ENCODE peak calls at places on chromosomes 3 and 15, in eight cellular contexts. L is transverse colon, H is spleen, K is left ventricle myocardium inferior, W is right cardiac atrium, P is right lobe of liver, U is aorta, M is IMR-90. Z is an unnamed sample. For H3K27me3, the result is how much of the 10 kb centered on the place peaks cover.

GRCh38 chr3:125054436-125055164 is 1.2 kb downstream of the HEG1 start:
- DNase-seq in K (no peak), H (peak), M (peak), U (no peak), P (peak), L (no peak), W (no peak), Z (no peak)

GRCh38 chr3:149245738-149246451 is 24.3 kb upstream of the CP start:
- DNase-seq in W (no peak), K (no peak), H (no peak), U (no peak), P (no peak), M (peak), L (no peak), Z (no peak)

GRCh38 chr3:18499256-18499655 is 74.1 kb upstream of the SATB1 start:
- DNase-seq in L (no peak), K (no peak), M (no peak), U (no peak), H (peak), W (no peak), P (no peak), Z (no peak)

GRCh38 chr3:160038862-160039562 is 50.4 kb downstream of the IL12A start:
- DNase-seq in W (peak), K (no peak), L (no peak), M (no peak), U (no peak), P (no peak), H (peak), Z (no peak)

GRCh38 chr3:128278761-128279593 is 125.7 kb downstream of the EEFSEC start:
- DNase-seq in W (peak), H (peak), L (peak), P (no peak), M (peak), K (peak), U (peak), Z (no peak)

GRCh38 chr3:195717852-195718476 is 2.8 kb upstream of the MUC20 start:
- DNase-seq in M (no peak), K (no peak), U (no peak), P (no peak), W (no peak), H (no peak), L (no peak), Z (no peak)

GRCh38 chr15:25903024-25903581 is 40.0 kb upstream of the ATP10A start:
- DNase-seq in H (no peak), W (no peak), L (no peak), U (no peak), M (peak), K (no peak), P (no peak), Z (no peak)

GRCh38 chr3:151559736-151560135 is 98.9 kb upstream of the IGSF10 start:
- DNase-seq in M (no peak), K (no peak), P (no peak), H (no peak), L (no peak), U (no peak), W (no peak), Z (no peak)

GRCh38 chr3:15633159-15633558 is 31.6 kb downstream of the BTD start:
- DNase-seq in H (no peak), L (no peak), W (no peak), M (no peak), P (no peak), U (no peak), K (no peak), Z (no peak)

GRCh38 chr3:194745427-194746184 is 59.9 kb downstream of the FAM43A start:
- DNase-seq in W (no peak), M (no peak), U (no peak), L (no peak), H (no peak), K (no peak), P (no peak), Z (no peak)

GRCh38 chr3:116614795-116615362 is 94.7 kb upstream of the TUSC7 start:
- DNase-seq in H (no peak), U (no peak), K (no peak), L (no peak), M (peak), W (no peak), P (no peak), Z (no peak)

GRCh38 chr3:4722103-4722502 is 229.0 kb downstream of the ITPR1 start:
- DNase-seq in H (no peak), L (peak), W (peak), U (no peak), P (peak), K (no peak), M (peak), Z (no peak)

GRCh38 chr15:69042531-69042930 is 28.0 kb downstream of the NOX5 start:
- DNase-seq in W (no peak), U (no peak), L (no peak), P (no peak), M (no peak), H (no peak), K (no peak), Z (no peak)

GRCh38 chr15:64905119-64905831 is 6.4 kb upstream of the ANKDD1A start:
- DNase-seq in K (peak), L (peak), P (peak), H (peak), M (peak), U (peak), W (peak), Z (peak)

GRCh38 chr15:78103406-78104118 is 11.2 kb downstream of the SH2D7 start:
- DNase-seq in P (peak), L (peak), W (no peak), H (peak), U (peak), M (no peak), K (peak), Z (peak)

GRCh38 chr3:115292131-115292530 is 145.0 kb upstream of the ZBTB20 start:
- DNase-seq in M (no peak), L (no peak), U (no peak), H (no peak), P (no peak), W (no peak), K (no peak), Z (no peak)

GRCh38 chr3:4814302-4814903 is 164.8 kb upstream of the BHLHE40 start:
- DNase-seq in W (peak), L (no peak), P (peak), H (peak), U (no peak), K (peak), M (no peak), Z (no peak)

GRCh38 chr3:157785071-157785826 is 282.0 kb upstream of the VEPH1 start:
- DNase-seq in K (no peak), H (no peak), L (no peak), W (no peak), U (no peak), M (peak), P (no peak), Z (no peak)

GRCh38 chr15:70956196-70956595 is 63.6 kb downstream of the LRRC49 start:
- DNase-seq in M (peak), K (no peak), H (no peak), W (no peak), U (no peak), P (no peak), L (no peak), Z (no peak)

GRCh38 chr15:22919171-22919570 is 61.0 kb downstream of the CYFIP1 start:
- DNase-seq in M (no peak), P (no peak), L (no peak), K (no peak), H (no peak), U (no peak), W (no peak), Z (no peak)

GRCh38 chr3:197196192-197196591 is 102.2 kb downstream of the DLG1 start:
- DNase-seq in H (no peak), U (no peak), P (no peak), W (no peak), M (peak), K (no peak), L (no peak), Z (no peak)

GRCh38 chr15:68299436-68299835 is 21.9 kb downstream of the FEM1B start:
- DNase-seq in U (no peak), H (peak), W (no peak), L (no peak), K (no peak), P (no peak), M (no peak), Z (no peak)

GRCh38 chr3:195236076-195236798 is 34.7 kb downstream of the XXYLT1 start:
- DNase-seq in U (no peak), L (no peak), K (no peak), P (no peak), H (peak), M (no peak), W (no peak), Z (no peak)

GRCh38 chr15:68052431-68052830 is 1.7 kb upstream of the PIAS1 start:
- DNase-seq in M (peak), P (no peak), H (no peak), U (no peak), W (no peak), L (no peak), K (no peak), Z (no peak)

GRCh38 chr3:141273700-141274410 is 42.2 kb downstream of the PXYLP1 start:
- DNase-seq in U (no peak), H (no peak), P (no peak), W (no peak), K (no peak), M (no peak), L (no peak), Z (no peak)

GRCh38 chr3:192038726-192039125 is 577.8 kb downstream of the PYDC2 start:
- DNase-seq in L (no peak), H (no peak), P (no peak), K (no peak), M (no peak), W (no peak), U (no peak), Z (no peak)

GRCh38 chr15:66833372-66833771 is 131.3 kb downstream of the SMAD6 start:
- DNase-seq in W (no peak), U (peak), K (no peak), L (no peak), P (peak), H (peak), M (no peak), Z (no peak)

GRCh38 chr3:32421991-32422859 is 30.6 kb downstream of the CMTM7 start:
- DNase-seq in L (peak), K (peak), H (peak), M (peak), U (peak), P (peak), W (peak), Z (no peak)

GRCh38 chr3:58597770-58598310 is 20.6 kb upstream of the FAM107A start:
- DNase-seq in H (no peak), W (no peak), K (no peak), U (no peak), L (no peak), P (no peak), M (no peak), Z (no peak)

GRCh38 chr15:67296188-67296587 is 41.6 kb downstream of the IQCH start:
- DNase-seq in K (no peak), U (no peak), L (no peak), M (no peak), W (no peak), P (no peak), H (no peak), Z (no peak)

GRCh38 chr3:143226678-143227291 is 107.2 kb downstream of the CHST2 start:
- DNase-seq in L (peak), U (no peak), P (peak), H (no peak), W (no peak), K (no peak), M (no peak), Z (no peak)

GRCh38 chr3:90005448-90005847 is 898.0 kb downstream of the EPHA3 start:
- DNase-seq in P (no peak), K (no peak), H (no peak), U (no peak), L (no peak), M (no peak), W (no peak), Z (no peak)

GRCh38 chr3:126773167-126773566 is 69.1 kb downstream of the CHCHD6 start:
- DNase-seq in H (no peak), W (no peak), U (no peak), M (no peak), L (no peak), K (no peak), P (no peak), Z (no peak)

DNA sequence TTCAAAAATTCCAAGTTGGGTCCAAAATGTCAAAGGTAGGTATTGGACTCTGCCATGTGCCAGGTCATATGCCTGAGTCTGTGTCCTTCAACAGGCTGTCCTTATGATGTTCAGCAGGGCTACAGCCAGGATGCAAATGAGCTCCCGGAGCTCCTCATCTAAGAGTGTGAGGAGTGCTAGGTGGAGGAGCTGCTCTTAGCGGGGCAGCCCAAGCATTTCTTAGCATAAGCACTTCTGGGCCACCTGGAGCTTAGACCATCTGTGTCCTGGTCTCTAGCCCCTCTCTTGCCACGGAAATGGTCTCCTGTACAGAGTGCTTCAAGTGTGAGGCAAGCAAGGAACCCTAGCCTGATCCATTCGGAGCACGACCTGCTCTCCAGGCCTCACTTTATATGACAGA is 64.6 kb upstream of the PRR23C start:
- DNase-seq in K (no peak), M (no peak), H (no peak), L (no peak), U (no peak), P (no peak), W (no peak), Z (no peak)
- H3K27me3 ChIP-seq in K (under half), M (under half), H (under half), L (under half), U (under half), P (under half), W (under half), Z (under half)

DNA sequence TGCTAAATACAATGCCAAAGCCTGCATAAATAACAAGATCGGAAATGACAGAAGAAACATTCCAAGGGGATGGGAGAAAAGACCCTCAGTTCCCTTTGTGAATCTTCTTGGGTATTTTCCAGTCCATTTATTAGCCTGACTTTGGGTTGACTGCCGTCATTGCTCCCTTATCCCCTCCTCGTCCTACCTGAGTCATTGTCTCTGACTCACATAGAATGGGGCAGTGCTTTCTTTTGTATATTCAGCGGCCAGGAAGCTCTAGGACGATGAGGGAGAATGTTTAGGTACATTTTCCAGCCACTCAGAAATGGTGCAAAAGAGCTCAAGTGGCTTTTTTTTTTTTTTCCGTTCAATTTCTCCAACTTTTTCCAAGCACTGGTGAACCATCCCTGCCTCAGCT is 71.6 kb downstream of the KAT2B start:
- DNase-seq in M (peak), K (no peak), H (no peak), L (no peak), U (no peak), W (no peak), P (no peak), Z (no peak)
- H3K27me3 ChIP-seq in M (under half), K (under half), H (under half), L (under half), U (under half), W (under half), P (under half), Z (under half)

DNA sequence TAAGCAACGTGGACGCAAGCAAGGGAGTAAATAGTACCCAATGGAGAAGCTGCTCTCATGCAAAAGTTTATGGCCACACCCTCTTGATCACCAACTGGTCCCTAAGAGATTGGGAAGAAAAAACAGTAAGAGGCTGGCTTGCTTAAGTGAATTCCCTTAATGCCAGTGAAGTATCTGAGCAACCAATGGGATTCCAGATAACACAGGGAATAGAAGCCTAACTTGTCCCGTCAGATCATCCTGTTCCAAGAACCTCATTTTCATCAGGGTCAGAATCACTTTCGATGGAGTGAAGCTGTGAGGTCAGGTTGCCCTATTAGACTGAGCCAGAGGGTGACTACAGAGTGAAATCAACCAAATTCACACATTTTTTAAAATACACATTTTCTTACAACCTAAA is 104.3 kb downstream of the CD47 start:
- DNase-seq in P (no peak), U (no peak), M (no peak), L (no peak), H (no peak), K (no peak), W (no peak), Z (no peak)
- H3K27me3 ChIP-seq in P (under half), U (under half), M (under half), L (under half), H (under half), K (under half), W (under half), Z (under half)

DNA sequence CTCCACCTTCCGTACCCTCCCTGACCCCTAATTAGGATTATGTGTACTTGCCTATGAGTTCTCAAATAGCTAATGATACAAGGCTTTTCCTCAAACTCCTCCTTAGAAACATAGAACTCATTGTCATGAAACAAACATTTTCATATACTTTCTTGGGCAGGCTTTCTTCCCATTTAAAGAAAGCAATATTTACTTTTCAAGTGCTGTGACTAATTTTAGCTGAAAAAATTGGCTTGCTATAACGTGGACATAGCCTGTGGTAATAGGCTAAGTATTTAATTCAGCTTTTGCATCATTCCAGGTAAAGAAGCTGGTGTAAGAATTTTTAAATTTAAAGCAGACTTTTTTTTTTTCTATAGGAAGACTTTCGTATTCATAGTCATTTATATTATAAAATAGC is 208.7 kb downstream of the SOX2 start:
- DNase-seq in U (no peak), K (no peak), H (no peak), W (no peak), L (no peak), M (no peak), P (no peak), Z (no peak)
- H3K27me3 ChIP-seq in U (under half), K (under half), H (under half), W (under half), L (under half), M (under half), P (under half), Z (under half)

GRCh38 chr3:113533534-113533892 is 1.2 kb downstream of the SIDT1 start:
- DNase-seq in U (no peak), M (no peak), L (no peak), K (no peak), W (no peak), H (no peak), P (no peak), Z (peak)

GRCh38 chr3:113534365-113534764 is 2.0 kb downstream of the SIDT1 start:
- DNase-seq in P (no peak), W (no peak), H (no peak), L (no peak), K (no peak), M (no peak), U (no peak), Z (no peak)

GRCh38 chr3:113531826-113532697 is at the start of gene SIDT1:
- DNase-seq in P (peak), L (peak), H (peak), U (no peak), K (no peak), W (no peak), M (no peak), Z (peak)

GRCh38 chr3:113535898-113536297 is 3.5 kb downstream of the SIDT1 start:
- DNase-seq in M (no peak), P (no peak), H (no peak), L (no peak), K (no peak), W (no peak), U (no peak), Z (no peak)

GRCh38 chr3:113532698-113533533 is 561 bp downstream of the SIDT1 start:
- DNase-seq in M (no peak), K (no peak), W (peak), H (peak), P (no peak), L (peak), U (peak), Z (peak)
- H3K27me3 ChIP-seq in M (half or more), K (half or more), W (under half), H (under half), P (under half), L (under half), U (under half), Z (under half)

GRCh38 chr3:185152433-185153169 is at the start of gene C3orf70:
- DNase-seq in H (peak), P (peak), W (peak), M (peak), U (peak), L (peak), K (peak), Z (no peak)
- H3K27me3 ChIP-seq in H (under half), P (under half), W (under half), M (under half), U (under half), L (under half), K (half or more), Z (half or more)

DNA sequence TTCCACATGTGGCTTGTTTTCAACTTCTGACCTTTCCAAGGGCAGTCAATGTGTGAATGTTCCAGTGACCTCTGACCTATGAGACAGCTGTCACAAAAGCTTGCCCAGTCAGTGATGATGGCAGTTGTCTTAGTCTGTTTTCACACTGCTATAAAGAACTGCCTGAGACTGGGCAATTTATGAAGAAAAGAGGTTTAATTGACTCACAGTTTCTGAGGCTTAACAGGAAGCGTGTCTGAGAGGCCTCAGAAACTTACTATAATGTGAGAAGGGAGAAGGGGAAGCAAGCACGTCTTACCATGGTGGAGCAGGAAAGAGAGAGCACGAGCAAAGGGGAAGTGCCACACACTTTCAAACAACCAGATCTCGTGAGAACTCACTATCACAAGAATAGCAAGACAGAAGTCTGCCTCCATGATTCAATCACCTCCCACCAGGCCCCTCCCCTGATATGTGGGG is 95.6 kb downstream of the ECT2 start:
- DNase-seq in M (no peak), U (no peak), W (no peak), K (no peak), H (no peak), L (no peak), P (no peak), Z (no peak)
- H3K27me3 ChIP-seq in M (under half), U (under half), W (under half), K (under half), H (under half), L (under half), P (under half), Z (under half)

GRCh38 chr3:13648744-13649096 is 99.8 kb downstream of the FBLN2 start:
- DNase-seq in H (no peak), L (no peak), K (no peak), P (no peak), W (peak), M (no peak), U (no peak), Z (no peak)
- H3K27me3 ChIP-seq in H (under half), L (under half), K (under half), P (under half), W (under half), M (under half), U (under half), Z (under half)

Z was measured in CD4-positive, alpha-beta T cell.